ENCODE peak calls at places on chromosomes 16 and 17, in five cellular contexts. U, L, A, E and J are unnamed samples.

GRCh38 chr16:47374629-47375028 is 86.2 kb downstream of the ITFG1 start:
- DNase-seq in U (no peak), A (no peak), E (no peak), L (no peak), J (peak)

GRCh38 chr16:69711115-69711740 is 15.1 kb downstream of the NQO1 start:
- DNase-seq in L (no peak), A (no peak), E (peak), U (no peak), J (no peak)

GRCh38 chr17:69608808-69609494 is 194.5 kb downstream of the MAP2K6 start:
- DNase-seq in A (no peak), L (no peak), U (no peak), E (no peak), J (peak)

GRCh38 chr17:57400648-57401047 is 144.3 kb downstream of the MSI2 start:
- DNase-seq in A (no peak), E (no peak), U (no peak), L (no peak), J (no peak)

GRCh38 chr17:44354582-44355309 is 8.9 kb downstream of the FAM171A2 start:
- DNase-seq in L (no peak), E (no peak), A (no peak), U (peak), J (no peak)

GRCh38 chr17:63816669-63817068 is 10.6 kb upstream of the PSMC5 start:
- DNase-seq in L (no peak), E (no peak), U (no peak), A (no peak), J (no peak)

GRCh38 chr17:74116087-74116717 is 87.3 kb upstream of the RPL38 start:
- DNase-seq in A (no peak), L (no peak), E (no peak), U (no peak), J (no peak)

GRCh38 chr17:16442594-16443389 is 27.4 kb downstream of the TRPV2 start:
- DNase-seq in L (no peak), E (no peak), U (no peak), A (no peak), J (no peak)

GRCh38 chr17:19492140-19492539 is 41.5 kb upstream of the SLC47A1 start:
- DNase-seq in U (no peak), E (no peak), A (no peak), L (no peak), J (no peak)

GRCh38 chr16:29862383-29862883 is 593 bp downstream of the CDIPT start:
- DNase-seq in L (no peak), E (peak), A (no peak), U (peak), J (no peak)

GRCh38 chr17:1340371-1340770 is 59.7 kb downstream of the YWHAE start:
- DNase-seq in A (no peak), E (no peak), U (no peak), L (no peak), J (no peak)

GRCh38 chr17:31802502-31802901 is 56.5 kb downstream of the COPRS start:
- DNase-seq in E (no peak), L (no peak), A (no peak), U (peak), J (no peak)

GRCh38 chr17:68461589-68461988 is 4.3 kb upstream of the WIPI1 start:
- DNase-seq in L (no peak), A (no peak), E (peak), U (no peak), J (no peak)

GRCh38 chr16:81041696-81042095 is 6.1 kb downstream of the ATMIN start:
- DNase-seq in L (no peak), U (no peak), A (no peak), E (no peak), J (no peak)

GRCh38 chr17:27993161-27993695 is 49.2 kb upstream of the NLK start:
- DNase-seq in A (no peak), U (no peak), E (no peak), L (no peak), J (no peak)

DNA sequence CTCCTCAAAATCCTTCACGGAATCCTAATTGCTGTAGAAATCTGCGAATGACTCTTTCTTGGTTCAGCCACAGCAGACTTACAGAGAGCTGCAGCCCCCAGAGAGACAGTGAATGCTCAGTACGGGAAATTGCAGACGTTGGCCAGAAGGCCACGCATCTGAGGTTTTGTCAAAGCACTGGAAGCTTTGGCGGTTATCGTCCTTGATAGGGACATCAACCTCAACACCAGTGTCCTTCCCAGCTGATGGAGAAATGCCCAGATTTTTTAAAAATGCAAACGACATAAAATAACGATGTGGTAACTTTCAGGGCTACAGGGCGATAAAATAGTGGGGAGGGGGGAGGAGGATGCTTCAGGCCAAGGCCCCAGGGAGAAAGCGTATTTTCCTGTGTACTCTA is 166.6 kb upstream of the CIBAR2 start:
- DNase-seq in A (no peak), U (no peak), E (no peak), L (no peak), J (no peak)
- H3K4me3 ChIP-seq in A (no peak), U (no peak), E (no peak), L (no peak), J (no peak)

DNA sequence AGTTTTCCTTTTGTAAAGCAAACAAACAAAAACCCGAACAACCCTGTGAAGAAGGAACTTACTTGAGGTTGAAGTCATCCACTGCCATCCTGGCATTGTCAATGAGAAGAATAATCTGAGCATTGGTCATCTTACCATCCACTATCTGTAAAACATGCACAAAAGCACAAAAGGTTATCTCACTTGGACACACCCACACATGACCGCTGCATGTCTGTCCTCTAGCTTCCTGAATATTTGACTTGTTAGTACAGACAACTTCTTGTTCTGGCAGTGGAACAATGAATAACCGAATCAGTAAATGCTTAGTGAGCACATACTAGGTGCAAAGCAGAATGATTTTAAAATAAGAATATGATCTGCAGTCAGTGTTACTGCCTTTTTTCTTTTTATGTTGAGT is 6.1 kb downstream of the KRT23 start:
- DNase-seq in E (no peak), U (no peak), A (no peak), L (no peak), J (no peak)
- H3K4me3 ChIP-seq in E (no peak), U (no peak), A (no peak), L (no peak), J (no peak)

GRCh38 chr17:82103588-82104451 is 5.8 kb upstream of the FASN start:
- DNase-seq in E (peak), U (peak), L (no peak), A (no peak), J (no peak)

GRCh38 chr17:82104797-82105416 is 6.9 kb upstream of the FASN start:
- DNase-seq in A (no peak), E (no peak), U (no peak), L (no peak), J (no peak)

GRCh38 chr17:82106697-82107305 is 8.8 kb upstream of the FASN start:
- DNase-seq in A (no peak), U (no peak), L (no peak), E (no peak), J (no peak)

GRCh38 chr17:82105882-82106696 is 8.1 kb upstream of the FASN start:
- DNase-seq in E (peak), A (no peak), U (peak), L (no peak), J (no peak)

DNA sequence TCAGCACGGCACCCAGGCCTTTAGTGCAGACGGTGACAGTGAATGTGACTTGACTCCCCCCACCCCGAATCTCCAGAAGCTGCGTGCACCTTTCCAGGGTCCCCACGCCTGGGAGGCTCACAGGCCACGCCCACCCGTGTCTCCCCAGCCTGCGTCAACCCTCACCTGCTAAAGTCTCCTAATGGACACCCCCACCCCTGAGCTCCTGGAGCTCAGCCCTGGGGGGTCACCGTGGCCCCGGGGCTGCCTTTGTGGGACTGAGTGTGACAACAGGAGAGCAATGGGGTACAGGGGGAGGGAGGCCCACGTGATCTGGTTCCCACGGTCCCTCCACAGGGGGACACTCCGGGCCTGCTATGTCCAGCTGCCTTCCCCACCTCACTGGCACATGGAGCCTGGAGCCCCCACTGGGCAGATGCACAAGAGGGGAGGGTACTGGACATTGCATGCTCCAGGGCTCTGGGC is 7.4 kb upstream of the FASN start:
- DNase-seq in U (no peak), E (no peak), A (no peak), L (no peak), J (no peak)
- H3K4me3 ChIP-seq in U (no peak), E (no peak), A (peak), L (no peak), J (no peak)

DNA sequence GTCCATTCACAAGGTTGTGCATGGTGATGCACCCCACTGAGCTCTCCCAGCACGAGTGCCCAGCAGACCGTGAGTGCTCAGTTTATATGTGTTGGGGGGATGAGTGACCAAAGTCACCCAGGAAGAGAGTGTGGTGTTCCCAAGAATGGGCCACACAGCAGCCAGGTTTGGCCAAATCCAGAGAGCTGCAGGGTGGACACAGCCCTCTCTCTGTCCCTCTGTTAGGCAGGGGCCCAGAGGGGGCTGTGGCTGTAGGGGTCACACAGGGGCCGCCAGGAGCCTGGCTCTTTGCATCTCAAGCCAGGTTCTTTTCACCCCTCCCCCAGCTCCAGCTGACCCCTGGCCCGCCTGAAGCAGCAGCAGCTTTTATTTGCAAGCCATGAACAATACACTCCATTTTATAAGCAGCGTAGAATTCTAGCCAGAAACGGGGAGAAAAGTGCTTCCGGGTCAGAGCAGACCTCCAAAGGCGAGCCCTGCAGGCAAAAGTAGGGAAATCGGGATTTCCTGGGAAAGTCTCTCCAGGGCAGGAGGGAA is 13.3 kb downstream of the COTL1 start:
- DNase-seq in L (no peak), U (peak), A (no peak), E (no peak), J (no peak)
- H3K4me3 ChIP-seq in L (no peak), U (no peak), A (no peak), E (no peak), J (no peak)